ENCODE peak calls at places on chromosome 15, in seven cellular contexts. O, R, V, P, U, D and Z are unnamed samples.

GRCh38 chr15:38528279-38528678 is 36.3 kb downstream of the RASGRP1 start:
- DNase-seq in R (no peak), P (no peak), D (peak), V (no peak), U (no peak), O (no peak), Z (no peak)

GRCh38 chr15:83030021-83030420 is 18.6 kb upstream of the C15orf40 start:
- DNase-seq in D (no peak), O (peak), U (peak), R (no peak), P (no peak), V (no peak), Z (no peak)

GRCh38 chr15:25717116-25717755 is 145.9 kb downstream of the ATP10A start:
- DNase-seq in V (no peak), P (no peak), U (no peak), R (no peak), O (no peak), D (peak), Z (peak)

GRCh38 chr15:84731774-84732173 is 15.8 kb upstream of the SEC11A start:
- DNase-seq in V (no peak), D (peak), O (no peak), U (no peak), P (no peak), R (no peak), Z (no peak)

GRCh38 chr15:47862402-47862801 is 145.1 kb downstream of the SEMA6D start:
- DNase-seq in O (no peak), D (no peak), V (no peak), P (no peak), R (no peak), U (no peak), Z (no peak)

GRCh38 chr15:75650908-75651809 is 3.4 kb downstream of the SNX33 start:
- DNase-seq in U (no peak), D (peak), V (no peak), R (no peak), P (no peak), O (no peak), Z (peak)

GRCh38 chr15:29103825-29104565 is 165.6 kb downstream of the NSMCE3 start:
- DNase-seq in O (peak), P (peak), R (peak), V (no peak), U (peak), D (peak), Z (peak)

GRCh38 chr15:69462030-69462492 is 9.4 kb downstream of the RPLP1 start:
- DNase-seq in O (no peak), U (no peak), D (no peak), P (no peak), R (no peak), V (no peak), Z (peak)

GRCh38 chr15:50164458-50164857 is 17.5 kb upstream of the SLC27A2 start:
- DNase-seq in P (no peak), U (no peak), R (no peak), O (no peak), V (no peak), D (peak), Z (no peak)

GRCh38 chr15:100191161-100191560 is 150.6 kb downstream of the ADAMTS17 start:
- DNase-seq in V (no peak), D (no peak), P (peak), U (no peak), R (no peak), O (no peak), Z (no peak)
- H3K9ac ChIP-seq in V (no peak), D (no peak), P (no peak), U (no peak), R (no peak), O (no peak), Z (no peak)

DNA sequence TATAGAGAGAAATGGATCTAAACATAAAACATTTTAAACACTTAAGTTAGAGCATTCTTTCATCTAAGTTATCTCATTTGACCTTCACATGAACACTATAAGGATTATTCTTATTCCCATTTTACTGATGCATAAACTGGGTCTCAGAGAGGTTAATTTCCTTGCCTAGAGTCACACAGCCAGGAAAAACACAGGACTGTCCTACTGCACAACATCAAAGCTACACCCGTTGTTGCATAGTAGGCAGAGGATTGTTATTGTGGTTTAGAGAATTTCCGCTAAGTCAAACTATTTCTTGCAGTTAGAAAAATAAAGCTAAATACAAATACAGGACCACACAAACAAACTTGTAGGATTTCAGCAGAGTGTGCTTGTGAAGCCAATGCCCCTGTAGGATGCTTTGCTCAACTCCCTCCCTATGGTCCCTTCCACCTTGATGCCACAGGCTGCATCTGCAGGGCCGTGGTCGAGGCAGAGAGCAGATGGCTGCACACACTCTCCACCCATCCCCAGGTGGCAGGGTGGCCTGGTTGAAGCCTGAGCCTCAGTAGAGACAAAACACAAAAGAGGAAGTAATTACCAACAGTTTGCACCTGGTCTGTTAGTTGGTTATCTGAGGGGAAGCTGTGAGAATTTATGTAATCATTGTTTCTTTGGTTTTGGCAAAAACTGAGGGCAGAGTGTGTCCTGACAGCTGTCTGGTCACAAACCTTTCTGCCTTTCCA is 41.1 kb upstream of the SKOR1 start:
- DNase-seq in V (no peak), O (no peak), R (no peak), D (no peak), P (no peak), U (no peak), Z (no peak)
- H3K27ac ChIP-seq in V (no peak), O (peak), R (no peak), D (no peak), P (no peak), U (no peak), Z (no peak)

GRCh38 chr15:85837881-85838280 is 43.2 kb upstream of the KLHL25 start:
- DNase-seq in V (no peak), D (no peak), U (no peak), P (no peak), R (no peak), O (no peak), Z (peak)

GRCh38 chr15:85839637-85840036 is 44.9 kb upstream of the KLHL25 start:
- DNase-seq in P (no peak), D (no peak), V (no peak), O (no peak), R (no peak), U (no peak), Z (peak)

GRCh38 chr15:85840802-85841152 is 46.1 kb upstream of the KLHL25 start:
- DNase-seq in U (no peak), R (no peak), P (no peak), V (no peak), O (no peak), D (no peak), Z (no peak)

GRCh38 chr15:85838655-85839054 is 43.9 kb upstream of the KLHL25 start:
- DNase-seq in U (no peak), R (no peak), P (no peak), O (no peak), D (no peak), V (no peak), Z (no peak)

DNA sequence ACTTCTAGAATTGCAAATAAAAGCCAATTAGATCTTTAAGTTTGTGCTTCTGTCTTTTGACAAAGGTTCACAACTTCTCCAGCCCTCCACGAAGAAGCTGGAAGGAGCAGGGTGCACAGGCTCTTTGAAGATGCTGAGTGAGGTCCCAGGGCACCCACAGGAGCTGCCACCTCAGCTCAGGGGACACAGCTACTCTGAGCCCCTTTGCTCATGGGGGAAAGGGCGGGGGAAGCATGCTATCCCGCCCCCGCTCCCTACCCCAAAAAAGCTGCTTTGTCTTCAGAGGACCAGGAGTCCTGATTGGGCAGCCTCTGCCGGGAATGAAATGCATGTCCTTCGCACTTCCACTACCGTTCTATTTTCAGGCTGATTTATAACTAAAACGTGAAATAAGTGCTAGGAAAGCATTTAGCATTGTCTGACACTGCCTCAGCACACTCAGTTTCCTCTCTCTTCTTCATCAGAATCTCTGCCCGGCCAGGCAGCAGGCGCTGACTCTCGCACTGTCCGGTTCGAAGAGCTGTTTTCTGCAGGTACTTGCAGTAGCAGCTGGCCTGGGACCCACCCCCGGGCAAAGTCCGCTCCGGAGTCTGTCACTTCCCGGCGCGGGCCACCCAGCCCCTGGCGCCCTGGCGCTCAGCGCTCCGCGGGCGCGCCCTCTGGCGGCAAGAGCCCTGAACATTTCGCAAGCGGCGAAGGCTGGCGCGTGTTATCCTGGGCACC is 45.5 kb upstream of the KLHL25 start:
- DNase-seq in P (peak), O (peak), D (peak), V (no peak), R (peak), U (peak), Z (peak)
- H3K9ac ChIP-seq in P (no peak), O (no peak), D (peak), V (no peak), R (no peak), U (peak), Z (no peak)

GRCh38 chr15:100918690-100919480 is at the start of gene LRRK1:
- DNase-seq in V (no peak), O (peak), D (peak), U (no peak), P (no peak), R (no peak), Z (peak)
- H3K27ac ChIP-seq in V (peak), O (no peak), D (peak), U (peak), P (no peak), R (no peak), Z (no peak)

GRCh38 chr15:64694816-64695215 is 80.6 kb downstream of the RBPMS2 start:
- DNase-seq in P (no peak), U (no peak), O (no peak), V (no peak), R (no peak), D (no peak), Z (no peak)

GRCh38 chr15:64695571-64695992 is 79.8 kb downstream of the RBPMS2 start:
- DNase-seq in P (no peak), O (no peak), V (no peak), U (no peak), D (no peak), R (no peak), Z (no peak)

GRCh38 chr15:64692166-64692565 is 83.2 kb downstream of the RBPMS2 start:
- DNase-seq in P (no peak), U (no peak), V (no peak), R (no peak), D (no peak), O (no peak), Z (no peak)

GRCh38 chr15:64690578-64691296 is 84.7 kb downstream of the RBPMS2 start:
- DNase-seq in D (no peak), O (no peak), V (no peak), U (no peak), P (no peak), R (no peak), Z (no peak)

GRCh38 chr15:64693134-64693533 is 82.3 kb downstream of the RBPMS2 start:
- DNase-seq in U (no peak), V (no peak), D (peak), R (no peak), O (no peak), P (no peak), Z (no peak)
- H3K9ac ChIP-seq in U (no peak), V (no peak), D (peak), R (no peak), O (no peak), P (no peak), Z (no peak)

DNA sequence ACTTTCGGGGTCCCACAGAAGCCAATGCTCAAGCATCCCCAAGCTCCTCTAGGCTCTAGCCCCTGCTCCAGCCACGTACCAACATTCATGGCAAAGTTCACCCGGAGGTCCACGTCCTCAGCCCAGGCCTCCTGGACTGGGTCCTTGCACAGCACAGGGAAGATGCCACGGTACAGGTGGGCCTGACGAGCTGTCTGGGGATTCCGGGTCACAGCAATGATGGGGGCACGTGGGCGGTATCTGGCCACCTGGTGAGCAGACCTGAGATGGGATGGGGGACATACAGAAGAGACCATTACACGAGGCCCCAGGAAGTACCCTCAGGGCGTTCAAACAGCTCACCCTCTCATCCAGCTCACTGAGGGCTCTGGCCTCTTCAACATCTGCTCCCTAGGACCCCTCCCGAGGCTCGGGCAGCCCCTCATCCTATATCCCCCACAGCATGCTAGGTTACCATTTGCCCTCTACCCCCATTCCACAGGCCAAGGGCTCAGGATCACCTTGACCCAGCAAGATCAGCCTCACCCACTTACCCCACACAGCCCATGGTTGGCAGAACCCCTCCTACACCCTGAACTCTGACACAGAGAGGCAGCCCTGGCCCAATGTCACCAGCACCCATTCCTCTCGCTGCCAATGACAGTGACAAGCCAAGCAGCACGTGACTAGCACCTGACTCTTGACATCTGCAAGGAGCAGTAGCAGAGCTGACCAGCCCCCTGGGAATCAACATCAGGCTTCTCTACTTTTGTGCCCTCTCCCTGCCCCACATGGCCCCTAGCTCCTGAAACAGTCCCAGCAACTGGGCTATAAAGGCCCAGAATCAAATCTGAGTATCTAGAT is 3.0 kb upstream of the GRAMD2A start:
- DNase-seq in U (no peak), R (no peak), D (no peak), P (no peak), O (no peak), V (no peak), Z (peak)
- H3K27ac ChIP-seq in U (peak), R (no peak), D (no peak), P (no peak), O (no peak), V (peak), Z (no peak)

GRCh38 chr15:66865622-66866611 is 163.9 kb downstream of the SMAD6 start:
- DNase-seq in O (no peak), P (peak), R (no peak), D (no peak), U (no peak), V (no peak), Z (peak)
- H3K9ac ChIP-seq in O (no peak), P (no peak), R (no peak), D (no peak), U (no peak), V (no peak), Z (peak)